ENCODE peak calls at places on chromosomes 3 and 15, in four cellular contexts. Y is OCI-LY7, R is H9, H is mesenchymal stem cell. E is an unnamed sample. For H3K4me1, the result is how much of the 10 kb centered on the place peaks cover.

GRCh38 chr15:78111788-78112187 is 19.4 kb downstream of the SH2D7 start:
- DNase-seq in Y (no peak), R (no peak), H (no peak), E (no peak)

GRCh38 chr3:156605686-156606605 is 51.0 kb upstream of the SSR3 start:
- DNase-seq in Y (no peak), R (peak), H (peak), E (peak)

GRCh38 chr3:33645060-33645841 is 72.8 kb downstream of the CLASP2 start:
- DNase-seq in Y (no peak), R (no peak), H (peak), E (peak)

GRCh38 chr15:82699726-82700125 is 9.9 kb downstream of the AP3B2 start:
- DNase-seq in Y (no peak), R (peak), H (no peak), E (no peak)

GRCh38 chr15:60137711-60138396 is 133.7 kb downstream of the FOXB1 start:
- DNase-seq in Y (no peak), R (no peak), H (peak), E (no peak)

GRCh38 chr3:119294402-119294888 is 262 bp downstream of the ARHGAP31 start:
- DNase-seq in Y (peak), R (no peak), H (peak), E (peak)

GRCh38 chr15:79673416-79674123 is 223.2 kb downstream of the MTHFS start:
- DNase-seq in Y (no peak), R (peak), H (peak), E (no peak)

GRCh38 chr15:72850833-72851232 is 67.3 kb upstream of the ADPGK start:
- DNase-seq in Y (no peak), R (no peak), H (no peak), E (no peak)

GRCh38 chr15:57323299-57323805 is 53.0 kb upstream of the CGNL1 start:
- DNase-seq in Y (no peak), R (no peak), H (no peak), E (no peak)

GRCh38 chr3:10169000-10169496 is 4.3 kb downstream of the IRAK2 start:
- DNase-seq in Y (no peak), R (no peak), H (no peak), E (no peak)

GRCh38 chr3:185815391-185816282 is 9.2 kb downstream of the IGF2BP2 start:
- DNase-seq in Y (no peak), R (no peak), H (peak), E (no peak)

GRCh38 chr15:96340611-96341464 is 10.3 kb downstream of the NR2F2 start:
- DNase-seq in Y (no peak), R (peak), H (peak), E (peak)

GRCh38 chr15:90895571-90896117 is 7.5 kb upstream of the MAN2A2 start:
- DNase-seq in Y (no peak), R (no peak), H (peak), E (no peak)

GRCh38 chr15:98939311-98940080 is 68.1 kb downstream of the PGPEP1L start:
- DNase-seq in Y (no peak), R (no peak), H (no peak), E (no peak)

GRCh38 chr3:129104498-129105079 is 17.0 kb downstream of the RAB43 start:
- DNase-seq in Y (no peak), R (no peak), H (no peak), E (no peak)

GRCh38 chr3:168533600-168533999 is 437.9 kb upstream of the GOLIM4 start:
- DNase-seq in Y (no peak), R (no peak), H (no peak), E (no peak)
- H3K4me1 ChIP-seq in Y (under half), R (under half), H (under half), E (under half)

DNA sequence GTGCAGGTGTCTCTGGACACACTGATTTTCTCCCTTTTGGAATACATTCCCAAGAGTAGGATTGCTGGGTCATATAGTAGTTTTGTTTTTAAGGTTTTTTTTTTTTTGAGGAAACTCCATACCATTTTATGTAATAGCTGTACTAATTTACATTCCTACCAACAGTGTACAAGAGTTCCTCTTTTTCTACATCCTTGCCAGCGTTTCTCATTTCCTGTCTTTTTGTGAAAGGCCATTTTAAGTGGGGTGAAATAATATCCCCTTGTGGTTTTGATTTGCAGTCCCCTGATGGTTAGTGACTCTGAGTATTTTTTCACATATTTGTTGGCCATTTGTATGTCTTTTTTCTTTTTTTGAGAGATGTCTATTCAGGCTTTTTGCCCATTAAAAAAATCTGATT is 1205.5 kb downstream of the ROBO1 start:
- DNase-seq in Y (no peak), R (no peak), H (no peak), E (no peak)
- H3K4me2 ChIP-seq in Y (no peak), R (no peak), H (no peak), E (no peak)

GRCh38 chr3:126348308-126348920 is 8.8 kb downstream of the KLF15 start:
- DNase-seq in Y (no peak), R (peak), H (no peak), E (no peak)

GRCh38 chr3:126345641-126346460 is 11.4 kb downstream of the KLF15 start:
- DNase-seq in Y (no peak), R (peak), H (no peak), E (no peak)

GRCh38 chr3:126346466-126346865 is 10.7 kb downstream of the KLF15 start:
- DNase-seq in Y (no peak), R (no peak), H (no peak), E (no peak)

GRCh38 chr3:126349071-126349470 is 8.1 kb downstream of the KLF15 start:
- DNase-seq in Y (no peak), R (no peak), H (no peak), E (no peak)

GRCh38 chr3:126347543-126348161 is 9.6 kb downstream of the KLF15 start:
- DNase-seq in Y (no peak), R (peak), H (no peak), E (no peak)
- H3K4me1 ChIP-seq in Y (under half), R (under half), H (under half), E (under half)

DNA sequence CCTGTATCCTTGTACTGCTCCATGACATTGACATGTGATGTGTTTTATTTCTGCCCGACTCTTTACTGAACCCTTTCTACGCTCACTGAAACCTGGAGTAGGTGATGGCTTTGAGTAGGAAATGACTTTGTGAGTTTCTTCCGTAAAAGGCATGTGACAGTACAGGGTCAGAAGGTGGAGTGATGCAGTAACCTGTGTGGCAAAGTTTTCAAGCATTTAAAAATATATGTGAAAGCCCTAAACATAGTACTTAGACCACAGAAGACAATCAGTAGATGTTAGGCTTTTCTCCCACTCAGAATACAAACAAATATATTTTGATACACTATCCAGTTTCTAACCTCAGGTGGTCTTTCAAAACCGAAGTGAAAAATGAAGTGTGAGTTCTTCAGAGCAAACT is 31.3 kb upstream of the SACM1L start:
- DNase-seq in Y (no peak), R (no peak), H (no peak), E (no peak)
- H3K4me2 ChIP-seq in Y (no peak), R (no peak), H (no peak), E (no peak)

E was measured in hepatocyte.